ENCODE peak calls at places on chromosomes 5 and 9, in four cellular contexts. E, B, A and S are unnamed samples.

GRCh38 chr9:84711936-84712335 is 42.4 kb downstream of the NTRK2 start:
- DNase-seq in E (no peak), A (peak; percentile 89), B (peak; percentile 67), S (no peak)

GRCh38 chr9:133793471-133793870 is 55.3 kb upstream of the SARDH start:
- DNase-seq in E (no peak), B (no peak), A (no peak), S (no peak)

GRCh38 chr5:133360693-133361479 is 251.5 kb downstream of the FSTL4 start:
- DNase-seq in A (no peak), E (no peak), B (no peak), S (no peak)

GRCh38 chr5:60340965-60341471 is 358.9 kb downstream of the DEPDC1B start:
- DNase-seq in B (peak; percentile 3), E (no peak), A (no peak), S (no peak)

GRCh38 chr5:98468188-98468869 is 305.1 kb upstream of the RGMB start:
- DNase-seq in A (peak; percentile 87), B (peak; percentile 49), E (no peak), S (peak; percentile 72)

GRCh38 chr9:88812938-88813670 is 178.2 kb upstream of the S1PR3 start:
- DNase-seq in E (no peak), A (no peak), B (no peak), S (no peak)

GRCh38 chr9:76401176-76401575 is 7.0 kb upstream of the RFK start:
- DNase-seq in E (no peak), B (no peak), A (no peak), S (no peak)

GRCh38 chr5:58922392-58923171 is 339.7 kb downstream of the RAB3C start:
- DNase-seq in E (peak; percentile 60), A (peak; percentile 23), B (peak; percentile 80), S (no peak)

GRCh38 chr9:106106396-106106795 is 412.1 kb downstream of the TMEM38B start:
- DNase-seq in A (peak; percentile 87), E (no peak), B (no peak), S (no peak)

GRCh38 chr9:97527626-97528528 is 26.4 kb downstream of the TMOD1 start:
- DNase-seq in B (no peak), E (no peak), A (no peak), S (no peak)

GRCh38 chr5:39274388-39275085 is 55.2 kb upstream of the FYB1 start:
- DNase-seq in B (no peak), E (no peak), A (no peak), S (no peak)

GRCh38 chr5:167578977-167579700 is 712.3 kb upstream of the WWC1 start:
- DNase-seq in B (peak; percentile 46), A (no peak), E (no peak), S (peak; percentile 11)

GRCh38 chr5:35342664-35343063 is 112.4 kb upstream of the PRLR start:
- DNase-seq in A (no peak), B (no peak), E (no peak), S (no peak)

GRCh38 chr9:20351715-20352114 is 270.6 kb downstream of the MLLT3 start:
- DNase-seq in E (no peak), A (no peak), B (peak; percentile 13), S (no peak)

GRCh38 chr9:109766351-109766750 is 13.6 kb upstream of the PALM2AKAP2 start:
- DNase-seq in A (peak; percentile 95), B (no peak), E (no peak), S (peak; percentile 82)

GRCh38 chr5:56494300-56494704 is 261.2 kb upstream of the ANKRD55 start:
- DNase-seq in A (no peak), E (no peak), B (no peak), S (no peak)

GRCh38 chr5:9564752-9565151 is 18.9 kb upstream of the SEMA5A start:
- DNase-seq in A (peak; percentile 5), E (no peak), B (no peak), S (no peak)

DNA sequence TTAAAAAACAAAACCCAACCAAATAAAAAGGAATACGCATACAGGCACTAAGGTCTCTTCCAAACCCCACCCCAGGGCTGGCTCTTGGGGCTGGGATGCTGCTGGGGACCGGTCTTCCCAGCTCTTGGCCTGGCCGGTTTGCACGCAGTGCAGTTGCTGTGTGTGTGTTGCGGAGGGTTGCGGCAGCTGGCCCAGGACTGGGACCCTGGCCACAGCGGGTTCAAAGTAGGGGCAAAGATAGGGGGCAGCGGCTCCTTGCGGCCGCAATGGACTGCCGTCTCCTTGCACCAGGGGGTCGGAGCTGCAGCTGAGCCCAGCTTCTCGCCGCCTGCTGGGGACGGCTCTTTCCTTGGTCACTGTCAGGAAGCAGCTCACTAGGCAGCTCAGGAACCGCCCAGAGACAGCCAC is 5.0 kb downstream of the DMRT3 start:
- DNase-seq in B (no peak), E (no peak), A (no peak), S (no peak)
- TF ChIP-seq CTCF in B (no peak), E (no peak), A (no peak), S (no peak)

GRCh38 chr9:130431536-130432303 is 13.0 kb upstream of the ASS1 start:
- DNase-seq in E (no peak), B (no peak), A (no peak), S (no peak)

GRCh38 chr9:130432796-130433167 is 12.0 kb upstream of the ASS1 start:
- DNase-seq in A (no peak), E (no peak), B (no peak), S (no peak)

GRCh38 chr9:130433168-130433946 is 11.4 kb upstream of the ASS1 start:
- DNase-seq in E (no peak), A (peak; percentile 44), B (no peak), S (no peak)

GRCh38 chr9:130430734-130431535 is 13.8 kb upstream of the ASS1 start:
- DNase-seq in B (no peak), A (no peak), E (no peak), S (no peak)

DNA sequence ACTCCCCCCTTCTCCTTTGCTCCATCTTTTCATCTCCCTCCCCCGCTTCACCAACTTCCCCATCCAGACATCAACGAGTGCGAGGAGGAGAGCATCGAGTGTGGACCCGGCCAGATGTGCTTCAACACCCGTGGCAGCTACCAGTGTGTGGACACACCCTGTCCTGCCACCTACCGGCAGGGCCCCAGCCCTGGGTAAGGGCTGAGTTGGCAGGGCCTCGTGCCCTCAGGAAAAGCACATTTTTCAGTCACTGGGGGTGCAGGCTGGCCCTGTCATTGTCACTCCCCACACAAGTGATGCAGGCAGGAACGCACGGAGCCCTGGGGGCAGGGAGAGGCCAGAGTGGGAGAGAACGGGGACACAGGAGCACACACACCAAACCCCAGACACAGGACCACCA is 12.4 kb upstream of the ASS1 start:
- DNase-seq in A (no peak), E (no peak), B (no peak), S (no peak)
- TF ChIP-seq CTCF in A (peak; percentile 46), E (no peak), B (no peak), S (no peak)

GRCh38 chr9:121196389-121196788 is 5.3 kb downstream of the RAB14 start:
- DNase-seq in B (no peak), E (no peak), A (peak; percentile 24), S (no peak)

GRCh38 chr9:121198512-121199042 is 3.1 kb downstream of the RAB14 start:
- DNase-seq in E (no peak), B (no peak), A (no peak), S (no peak)

GRCh38 chr9:121199921-121200320 is 1.7 kb downstream of the RAB14 start:
- DNase-seq in B (no peak), A (no peak), E (no peak), S (no peak)

GRCh38 chr9:121194730-121195129 is 6.9 kb downstream of the RAB14 start:
- DNase-seq in B (no peak), A (peak; percentile 89), E (no peak), S (no peak)

DNA sequence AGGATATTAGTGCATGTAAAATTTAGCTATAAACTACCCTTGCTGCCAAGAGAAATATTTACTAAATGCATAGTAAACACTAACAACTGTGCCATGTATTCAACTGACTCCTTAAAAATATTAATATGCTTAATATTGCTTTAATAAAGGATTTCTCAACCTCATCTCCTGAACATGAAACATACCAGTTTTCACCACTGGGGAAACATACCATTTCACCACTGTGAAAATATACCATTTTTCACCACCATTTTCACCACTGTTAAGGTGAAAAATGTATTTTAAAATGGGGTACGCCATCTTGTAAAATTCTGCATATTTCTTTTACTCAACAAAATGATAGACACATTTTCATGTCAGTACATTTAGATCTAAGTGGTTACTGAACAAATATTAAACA is 4.5 kb downstream of the RAB14 start:
- DNase-seq in E (no peak), B (no peak), A (no peak), S (no peak)
- TF ChIP-seq CTCF in E (no peak), B (no peak), A (no peak), S (no peak)

DNA sequence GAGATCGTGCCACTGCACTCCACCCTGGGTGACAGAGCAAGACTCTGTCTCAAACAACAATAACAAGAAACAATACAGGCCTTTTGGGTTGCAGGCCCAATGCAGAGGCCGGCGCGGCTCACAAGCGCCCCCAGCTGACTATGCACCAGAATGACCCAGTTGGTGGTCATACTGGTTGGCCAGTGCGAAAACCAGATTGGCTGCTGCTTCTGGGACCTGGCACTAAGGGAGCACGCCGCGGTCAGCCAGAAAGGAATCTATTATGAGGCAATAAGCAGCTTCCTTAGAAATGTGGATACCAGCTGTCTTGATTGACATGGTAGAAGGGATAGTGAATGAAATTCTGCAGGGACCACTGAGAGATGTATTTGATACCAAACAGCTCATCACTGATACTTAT is 35.0 kb downstream of the RANBP17 start:
- DNase-seq in A (peak; percentile 29), E (peak; percentile 44), B (peak; percentile 12), S (no peak)
- TF ChIP-seq CTCF in A (peak; percentile 26), E (peak; percentile 42), B (peak; percentile 38), S (peak; percentile 21)

DNA sequence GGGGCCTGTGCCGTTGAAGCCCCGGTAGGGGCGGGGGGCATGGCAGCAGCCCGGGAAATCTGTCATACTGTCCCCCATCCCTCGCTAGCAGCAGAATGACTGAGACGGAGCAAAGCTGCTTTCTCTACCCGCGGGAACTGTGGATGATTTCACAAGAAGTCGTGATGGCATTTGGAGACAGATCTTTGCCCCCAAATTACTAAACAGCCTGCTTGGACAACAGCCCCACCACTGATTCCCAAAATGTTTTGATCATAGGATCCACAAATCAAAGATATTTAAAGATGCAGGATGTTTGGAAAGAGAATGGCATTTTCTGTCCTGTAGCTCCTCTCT is 216.6 kb downstream of the PDZD2 start:
- DNase-seq in B (no peak), A (no peak), E (no peak), S (no peak)
- TF ChIP-seq CTCF in B (no peak), A (no peak), E (no peak), S (no peak)

GRCh38 chr9:79477955-79478751 is 93.6 kb upstream of the TLE4 start:
- DNase-seq in A (peak; percentile 92), B (no peak), E (no peak), S (no peak)
- TF ChIP-seq CTCF in A (peak; percentile 6), B (peak; percentile 64), E (peak; percentile 22), S (peak; percentile 38)

DNA sequence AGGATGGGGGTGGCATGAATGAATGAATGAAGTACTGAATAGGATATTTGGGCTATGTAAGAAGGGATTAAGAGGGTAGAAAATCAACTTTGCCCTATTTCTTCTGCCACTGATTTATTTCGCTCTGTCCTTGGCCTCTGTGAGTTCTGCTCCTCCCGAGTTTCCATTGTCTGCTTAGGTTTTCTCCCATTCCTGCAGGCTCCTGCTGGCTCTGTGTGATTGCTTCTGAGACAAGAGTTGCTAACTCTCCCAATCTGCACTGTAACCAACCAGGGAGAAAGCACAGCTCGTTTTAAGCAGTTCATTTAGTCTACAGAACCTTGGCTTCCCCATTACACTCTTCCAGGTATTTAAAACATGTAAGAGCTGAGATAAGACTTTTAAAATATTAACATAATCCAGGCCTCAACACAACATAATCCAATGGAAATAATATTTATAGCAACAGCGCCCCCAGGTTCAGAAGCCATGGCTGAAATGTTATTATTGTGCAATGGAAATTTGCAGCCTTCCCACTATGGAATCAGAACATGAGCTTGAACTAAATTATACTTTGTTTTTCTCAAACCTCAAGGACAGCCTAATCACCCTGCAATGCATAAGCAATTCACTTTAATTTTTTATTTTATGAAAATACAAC is 203.5 kb downstream of the ERCC6L2 start:
- DNase-seq in B (no peak), E (no peak), A (no peak), S (no peak)
- TF ChIP-seq CTCF in B (no peak), E (no peak), A (no peak), S (no peak)